ENCODE peak calls at places on chromosomes 13 and 19, in six cellular contexts. R is CD8-positive, alpha-beta T cell; M is esophagus squamous epithelium; N is Peyer's patch; K is CMK; Z is H7. S is an unnamed sample.

GRCh38 chr13:74794582-74794981 is 660.4 kb upstream of the KLF12 start:
- DNase-seq in N (no peak), R (no peak), M (no peak), K (no peak), Z (no peak), S (no peak)

GRCh38 chr19:13410946-13411345 is 95.3 kb downstream of the CACNA1A start:
- DNase-seq in M (no peak), K (no peak), Z (no peak), R (no peak), N (no peak), S (no peak)

GRCh38 chr19:10497371-10497770 is 5.8 kb downstream of the KEAP1 start:
- DNase-seq in K (no peak), M (no peak), Z (peak), R (no peak), N (no peak), S (no peak)

GRCh38 chr13:41462427-41462826 is 5.1 kb downstream of the RGCC start:
- DNase-seq in N (no peak), M (no peak), K (no peak), R (no peak), Z (no peak), S (no peak)

GRCh38 chr13:112705286-112705685 is 15.4 kb downstream of the ATP11A start:
- DNase-seq in M (no peak), Z (peak), K (no peak), R (no peak), N (peak), S (no peak)

GRCh38 chr13:109974354-109974753 is 188.0 kb upstream of the IRS2 start:
- DNase-seq in M (no peak), Z (no peak), K (no peak), R (no peak), N (no peak), S (no peak)

GRCh38 chr19:47158879-47159509 is 28.4 kb downstream of the SAE1 start:
- DNase-seq in K (no peak), R (no peak), Z (no peak), N (no peak), M (no peak), S (no peak)

GRCh38 chr13:93477238-93477637 is 250.6 kb downstream of the GPC6 start:
- DNase-seq in Z (no peak), K (no peak), R (no peak), M (no peak), N (no peak), S (no peak)

GRCh38 chr19:35038623-35039512 is 2.7 kb upstream of the HPN start:
- DNase-seq in R (no peak), M (no peak), N (no peak), K (peak), Z (no peak), S (no peak)

GRCh38 chr13:28355822-28356371 is 139.0 kb downstream of the FLT1 start:
- DNase-seq in N (no peak), Z (no peak), R (no peak), M (no peak), K (no peak), S (no peak)

GRCh38 chr13:96080676-96081075 is 9.2 kb upstream of the HS6ST3 start:
- DNase-seq in Z (no peak), R (no peak), N (no peak), M (no peak), K (no peak), S (no peak)

GRCh38 chr13:79642596-79642995 is 161.6 kb downstream of the NDFIP2 start:
- DNase-seq in M (no peak), K (no peak), N (no peak), Z (no peak), R (no peak), S (no peak)

GRCh38 chr13:31110617-31111016 is 51.1 kb downstream of the HSPH1 start:
- DNase-seq in M (no peak), Z (no peak), K (no peak), N (no peak), R (no peak), S (no peak)

GRCh38 chr19:39935262-39935661 is 828 bp upstream of the FCGBP start:
- DNase-seq in M (no peak), Z (peak), R (no peak), N (no peak), K (no peak), S (no peak)

GRCh38 chr13:99124695-99125334 is 75.8 kb upstream of the UBAC2 start:
- DNase-seq in M (no peak), R (no peak), Z (no peak), N (no peak), K (no peak), S (no peak)

GRCh38 chr19:38719761-38720558 is 24.3 kb downstream of the CAPN12 start:
- DNase-seq in K (no peak), R (no peak), Z (no peak), N (no peak), M (no peak), S (no peak)

GRCh38 chr19:16249826-16250434 is 52.2 kb downstream of the AP1M1 start:
- DNase-seq in K (no peak), Z (no peak), M (no peak), R (no peak), N (no peak), S (no peak)

GRCh38 chr19:49688531-49689132 is 762 bp upstream of the ADM5 start:
- DNase-seq in N (no peak), K (no peak), M (no peak), R (no peak), Z (peak), S (no peak)

GRCh38 chr19:6723108-6723618 is 2.7 kb upstream of the C3 start:
- DNase-seq in Z (peak), K (no peak), R (no peak), N (no peak), M (no peak), S (no peak)

GRCh38 chr19:16095071-16095571 is 16.6 kb upstream of the RAB8A start:
- DNase-seq in M (no peak), K (no peak), N (no peak), R (no peak), Z (no peak), S (no peak)

GRCh38 chr13:101346161-101346560 is 70.1 kb downstream of the NALCN start:
- DNase-seq in K (no peak), R (no peak), M (no peak), N (no peak), Z (no peak), S (no peak)

GRCh38 chr19:45472557-45473365 is 5.0 kb downstream of the FOSB start:
- DNase-seq in N (no peak), K (no peak), M (no peak), R (peak), Z (peak), S (no peak)

GRCh38 chr13:19059016-19059780 is 122.4 kb downstream of the TUBA3C start:
- DNase-seq in R (no peak), Z (no peak), N (no peak), K (no peak), M (no peak), S (no peak)

GRCh38 chr19:18140473-18140872 is 12.5 kb upstream of the PIK3R2 start:
- DNase-seq in N (no peak), K (no peak), R (no peak), Z (no peak), M (no peak), S (no peak)

GRCh38 chr19:34409189-34410164 is 5.3 kb downstream of the PDCD2L start:
- DNase-seq in K (no peak), N (peak), M (no peak), Z (no peak), R (no peak), S (no peak)

GRCh38 chr13:93726173-93727019 is 499.8 kb downstream of the GPC6 start:
- DNase-seq in Z (no peak), N (no peak), M (no peak), R (no peak), K (no peak), S (no peak)

GRCh38 chr19:41323023-41323422 is 13.1 kb downstream of the CCDC97 start:
- DNase-seq in K (peak), M (no peak), N (no peak), R (no peak), Z (no peak), S (no peak)

GRCh38 chr19:1069009-1069779 is 2.2 kb downstream of the ARHGAP45 start:
- DNase-seq in K (peak), M (no peak), R (peak), Z (no peak), N (peak), S (no peak)

S was measured in NCI-H524 treated with DMSO at 0.1 percent for 48 hours.